ENCODE peak calls at places on chromosomes 2 and 18, in five cellular contexts. T is effector CD4-positive, alpha-beta T cell; D is mesenteric fat pad; R is posterior vena cava; K is CD4-positive, alpha-beta T cell. A is an unnamed sample.

GRCh38 chr18:46672062-46672970 is 15.3 kb upstream of the LOXHD1 start:
- DNase-seq in T (no peak), D (no peak), R (no peak), K (no peak), A (peak)

GRCh38 chr2:203177361-203177760 is 61.5 kb upstream of the CYP20A1 start:
- DNase-seq in T (no peak), D (no peak), R (no peak), K (no peak), A (no peak)

GRCh38 chr2:141940709-141941108 is 190.1 kb downstream of the LRP1B start:
- DNase-seq in T (no peak), D (no peak), R (no peak), K (no peak), A (no peak)

GRCh38 chr2:30775833-30776232 is 31.4 kb downstream of the CAPN13 start:
- DNase-seq in T (no peak), D (peak), R (no peak), K (no peak), A (no peak)

GRCh38 chr2:49714433-49714832 is 560.1 kb upstream of the FSHR start:
- DNase-seq in T (no peak), D (no peak), R (no peak), K (no peak), A (no peak)

GRCh38 chr2:85791704-85792565 is 38.1 kb downstream of the ATOH8 start:
- DNase-seq in T (no peak), D (peak), R (peak), K (no peak), A (no peak)

GRCh38 chr2:160747771-160748170 is 254.2 kb upstream of the RBMS1 start:
- DNase-seq in T (no peak), D (no peak), R (no peak), K (no peak), A (no peak)

GRCh38 chr2:160270571-160271113 is 70.6 kb upstream of the ITGB6 start:
- DNase-seq in T (no peak), D (no peak), R (no peak), K (no peak), A (no peak)

GRCh38 chr2:158213743-158214142 is 112.1 kb downstream of the UPP2 start:
- DNase-seq in T (no peak), D (no peak), R (no peak), K (no peak), A (no peak)

GRCh38 chr2:70978388-70979357 is at the start of gene ANKRD53:
- DNase-seq in T (no peak), D (peak), R (peak), K (no peak), A (no peak)

GRCh38 chr18:63022429-63023022 is 297.0 kb downstream of the BCL2 start:
- DNase-seq in T (no peak), D (no peak), R (no peak), K (no peak), A (no peak)

GRCh38 chr2:136510244-136510643 is 255.1 kb upstream of the THSD7B start:
- DNase-seq in T (no peak), D (no peak), R (no peak), K (no peak), A (no peak)

GRCh38 chr2:182426082-182426914 is 538 bp downstream of the PDE1A start:
- DNase-seq in T (no peak), D (no peak), R (no peak), K (no peak), A (no peak)

GRCh38 chr2:26614205-26615128 is 26.7 kb downstream of the CIB4 start:
- DNase-seq in T (no peak), D (peak), R (peak), K (no peak), A (no peak)

GRCh38 chr18:12442946-12443345 is 35.2 kb downstream of the PRELID3A start:
- DNase-seq in T (no peak), D (no peak), R (no peak), K (no peak), A (no peak)

GRCh38 chr18:75208836-75209128 is 157 bp downstream of the PTGR3 start:
- DNase-seq in T (no peak), D (no peak), R (no peak), K (no peak), A (no peak)

GRCh38 chr2:96175951-96176350 is 30.7 kb upstream of the DUSP2 start:
- DNase-seq in T (no peak), D (no peak), R (peak), K (no peak), A (no peak)

GRCh38 chr2:234245945-234246344 is 195.4 kb downstream of the SPP2 start:
- DNase-seq in T (no peak), D (no peak), R (no peak), K (no peak), A (no peak)

GRCh38 chr2:133264951-133265949 is 303.0 kb downstream of the NCKAP5 start:
- DNase-seq in T (no peak), D (no peak), R (no peak), K (no peak), A (no peak)

GRCh38 chr2:100776445-100776844 is 43.5 kb upstream of the NPAS2 start:
- DNase-seq in T (no peak), D (no peak), R (no peak), K (no peak), A (no peak)

GRCh38 chr2:197209742-197210408 is 100.7 kb downstream of the ANKRD44 start:
- DNase-seq in T (peak), D (no peak), R (no peak), K (no peak), A (peak)

GRCh38 chr2:26946841-26947784 is 23.3 kb upstream of the MAPRE3 start:
- DNase-seq in T (no peak), D (no peak), R (no peak), K (no peak), A (no peak)

GRCh38 chr18:36212301-36212977 is 25.1 kb downstream of the MOCOS start:
- DNase-seq in T (no peak), D (peak), R (no peak), K (no peak), A (no peak)

A was measured in CD8-positive, alpha-beta memory T cell.